ENCODE peak calls at places on chromosome 20, in five cellular contexts. Z is fibroblast of the aortic adventitia; H is AG10803; S is CD8-positive, alpha-beta T cell; G is tibial artery. C is an unnamed sample.

GRCh38 chr20:19932170-19932667 is 84.9 kb upstream of the NAA20 start:
- DNase-seq in S (no peak), G (no peak), H (peak), Z (peak), C (peak)

GRCh38 chr20:63215101-63216040 is 560 bp downstream of the YTHDF1 start:
- DNase-seq in G (no peak), Z (peak), S (no peak), H (peak), C (peak)

GRCh38 chr20:5197847-5198650 is 71.2 kb downstream of the CDS2 start:
- DNase-seq in H (no peak), Z (no peak), S (no peak), G (no peak), C (no peak)

GRCh38 chr20:37262516-37262915 is 902 bp upstream of the GHRH start:
- DNase-seq in G (no peak), Z (no peak), S (no peak), H (no peak), C (no peak)

GRCh38 chr20:17659801-17660200 is 22.2 kb downstream of the RRBP1 start:
- DNase-seq in G (peak), S (no peak), Z (no peak), H (no peak), C (no peak)

GRCh38 chr20:1890469-1891262 is 4.5 kb upstream of the SIRPA start:
- DNase-seq in Z (no peak), H (no peak), S (no peak), G (peak), C (no peak)

GRCh38 chr20:41017448-41018042 is 11.1 kb upstream of the TOP1 start:
- DNase-seq in S (no peak), G (no peak), Z (no peak), H (no peak), C (no peak)

GRCh38 chr20:45449528-45449927 is 20.0 kb upstream of the WFDC2 start:
- DNase-seq in H (no peak), Z (no peak), S (no peak), G (no peak), C (no peak)

GRCh38 chr20:60630609-60631008 is 621.5 kb upstream of the CDH4 start:
- DNase-seq in S (no peak), H (no peak), Z (no peak), G (no peak), C (no peak)

GRCh38 chr20:25622049-25622448 is 1.8 kb downstream of the NANP start:
- DNase-seq in Z (no peak), G (no peak), S (no peak), H (no peak), C (no peak)

GRCh38 chr20:25070821-25071473 is 11.0 kb downstream of the VSX1 start:
- DNase-seq in G (no peak), S (no peak), H (no peak), Z (no peak), C (no peak)

GRCh38 chr20:57013741-57014140 is 252.7 kb downstream of the BMP7 start:
- DNase-seq in H (no peak), S (no peak), G (no peak), Z (no peak), C (no peak)

GRCh38 chr20:50658804-50659380 is 32.5 kb downstream of the RIPOR3 start:
- DNase-seq in S (no peak), Z (peak), G (no peak), H (peak), C (peak)

GRCh38 chr20:2238601-2239000 is 57.2 kb upstream of the TGM3 start:
- DNase-seq in S (no peak), H (no peak), Z (no peak), G (no peak), C (no peak)

GRCh38 chr20:59701236-59701635 is 96.9 kb downstream of the PHACTR3 start:
- DNase-seq in H (no peak), Z (no peak), S (no peak), G (no peak), C (no peak)

GRCh38 chr20:2900845-2901592 is 27.7 kb downstream of the PTPRA start:
- DNase-seq in H (no peak), S (no peak), Z (no peak), G (no peak), C (no peak)

GRCh38 chr20:50721881-50722281 is 9.5 kb upstream of the PARD6B start:
- DNase-seq in G (peak), S (no peak), H (peak), Z (no peak), C (peak)

GRCh38 chr20:63873477-63873971 is 8.5 kb downstream of the TPD52L2 start:
- DNase-seq in H (peak), S (no peak), Z (peak), G (no peak), C (peak)

GRCh38 chr20:40654876-40655275 is 34.2 kb downstream of the MAFB start:
- DNase-seq in H (peak), Z (peak), G (peak), S (no peak), C (peak)

GRCh38 chr20:50613438-50614169 is 77.7 kb downstream of the RIPOR3 start:
- DNase-seq in S (no peak), Z (no peak), G (no peak), H (no peak), C (no peak)

GRCh38 chr20:32727663-32728062 is 15.6 kb downstream of the COMMD7 start:
- DNase-seq in G (no peak), H (peak), S (no peak), Z (peak), C (peak)

GRCh38 chr20:1952737-1953530 is 40.9 kb downstream of the PDYN start:
- DNase-seq in G (no peak), Z (no peak), H (no peak), S (no peak), C (no peak)

GRCh38 chr20:10359621-10360040 is 74.4 kb downstream of the MKKS start:
- DNase-seq in G (no peak), S (no peak), Z (peak), H (no peak), C (peak)

GRCh38 chr20:8443464-8444072 is 311.5 kb downstream of the PLCB1 start:
- DNase-seq in S (no peak), H (no peak), G (no peak), Z (no peak), C (no peak)
- TF ChIP-seq CTCF in S (no peak), H (no peak), G (no peak), Z (no peak), C (no peak)

DNA sequence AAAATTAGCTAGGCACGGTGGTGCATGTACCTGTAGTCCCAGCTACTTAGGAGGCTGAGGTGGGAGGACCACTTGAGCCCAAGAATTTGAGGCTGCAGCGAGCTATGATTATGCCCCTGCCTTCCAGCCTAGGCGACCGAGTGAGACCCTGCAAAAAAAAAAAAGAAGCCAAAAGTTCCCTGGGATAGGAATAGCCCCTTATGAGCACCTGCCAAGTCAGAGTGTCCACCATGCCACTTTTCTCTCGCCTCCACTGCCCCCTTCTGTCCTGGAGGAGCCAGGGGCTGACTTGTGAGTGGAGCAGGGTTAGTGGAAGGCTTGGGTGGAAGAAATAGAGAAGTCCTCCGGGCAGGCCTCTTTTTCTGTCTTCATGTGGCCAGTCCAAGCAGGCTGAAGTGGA is 12.1 kb upstream of the DDX27 start:
- DNase-seq in S (no peak), H (no peak), Z (no peak), G (no peak), C (no peak)
- H3K4me3 ChIP-seq in S (no peak), H (no peak), Z (no peak), G (no peak), C (no peak)

GRCh38 chr20:18908109-18908508 is 94.5 kb downstream of the SCP2D1 start:
- DNase-seq in G (no peak), Z (no peak), H (no peak), S (no peak), C (no peak)

GRCh38 chr20:18904192-18904591 is 90.6 kb downstream of the SCP2D1 start:
- DNase-seq in G (no peak), S (no peak), Z (no peak), H (no peak), C (no peak)

GRCh38 chr20:18904624-18905023 is 91.0 kb downstream of the SCP2D1 start:
- DNase-seq in G (no peak), S (no peak), Z (no peak), H (peak), C (no peak)

GRCh38 chr20:18907353-18907752 is 93.8 kb downstream of the SCP2D1 start:
- DNase-seq in Z (no peak), H (no peak), S (no peak), G (no peak), C (no peak)

DNA sequence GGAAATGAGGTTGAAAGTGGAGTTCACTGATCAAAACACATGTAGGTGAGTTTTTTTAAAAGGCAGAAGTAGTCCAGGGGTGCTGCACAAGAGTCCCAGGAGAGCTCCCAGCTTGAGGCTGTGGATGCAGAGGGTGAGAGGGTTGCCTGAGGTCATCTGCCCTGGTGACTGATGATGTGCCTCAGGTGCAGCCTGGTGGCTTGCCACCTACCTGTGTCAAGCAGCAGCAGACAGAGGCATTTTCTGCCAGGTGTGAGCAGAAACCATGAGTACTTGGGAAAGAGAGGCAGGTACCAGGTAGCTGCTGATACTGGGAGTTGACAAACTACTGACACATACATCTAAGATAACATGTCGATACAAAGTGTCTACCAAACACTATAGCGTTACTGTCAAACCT is 92.5 kb downstream of the SCP2D1 start:
- DNase-seq in G (no peak), S (no peak), Z (no peak), H (no peak), C (no peak)
- TF ChIP-seq CTCF in G (no peak), S (no peak), Z (no peak), H (no peak), C (no peak)

GRCh38 chr20:35620818-35621559 is 5.4 kb downstream of the SPAG4 start:
- DNase-seq in G (no peak), Z (no peak), H (no peak), S (no peak), C (no peak)
- H3K4me3 ChIP-seq in G (no peak), Z (no peak), H (no peak), S (no peak), C (no peak)

C was measured in cardiac fibroblast.